ENCODE peak calls at places on chromosomes 7 and 10, in eight cellular contexts. J is SJCRH30, U is tibial artery, A is hepatocyte, G is transverse colon, F is cardiac muscle cell, S is A549, R is stomach. O is an unnamed sample.
A peak's percentile ranks its signal among the peaks of the same experiment; 100 is the strongest.

GRCh38 chr10:109429956-109430760 is 493.2 kb downstream of the XPNPEP1 start:
- DNase-seq in J (no peak), U (no peak), A (no peak), G (no peak), F (peak; percentile 1), S (no peak), R (no peak), O (no peak)

GRCh38 chr10:78316451-78316931 is 282.8 kb downstream of the RPS24 start:
- DNase-seq in J (no peak), U (no peak), A (peak; percentile 53), G (no peak), F (peak; percentile 32), S (no peak), R (no peak), O (no peak)

GRCh38 chr7:4638781-4639575 is 43.1 kb upstream of the FOXK1 start:
- DNase-seq in J (no peak), U (no peak), A (no peak), G (no peak), F (no peak), S (no peak), R (no peak), O (peak; percentile 32)

GRCh38 chr10:70442332-70442988 is 979 bp upstream of the NODAL start:
- DNase-seq in J (no peak), U (no peak), A (peak; percentile 64), G (peak; percentile 46), F (no peak), S (no peak), R (no peak), O (peak; percentile 90)

GRCh38 chr10:122565766-122566206 is 5.2 kb downstream of the DMBT1 start:
- DNase-seq in J (peak; percentile 85), U (peak; percentile 84), A (peak; percentile 89), G (peak; percentile 83), F (peak; percentile 91), S (peak; percentile 61), R (peak; percentile 78), O (peak; percentile 62)

GRCh38 chr7:103936558-103936957 is 52.9 kb downstream of the RELN start:
- DNase-seq in J (no peak), U (no peak), A (no peak), G (no peak), F (peak; percentile 59), S (no peak), R (no peak), O (no peak)

GRCh38 chr10:126504051-126504760 is 115.9 kb upstream of the ADAM12 start:
- DNase-seq in J (peak; percentile 73), U (no peak), A (peak; percentile 67), G (peak; percentile 12), F (peak; percentile 79), S (peak; percentile 66), R (no peak), O (peak; percentile 45)

GRCh38 chr10:128694532-128694931 is 568.3 kb upstream of the MKI67 start:
- DNase-seq in J (no peak), U (no peak), A (no peak), G (no peak), F (no peak), S (no peak), R (no peak), O (no peak)

GRCh38 chr7:132934017-132934416 is 147.9 kb downstream of the CHCHD3 start:
- DNase-seq in J (no peak), U (no peak), A (no peak), G (no peak), F (no peak), S (no peak), R (no peak), O (no peak)

GRCh38 chr7:3043544-3044395 is at the start of gene CARD11:
- DNase-seq in J (no peak), U (no peak), A (peak; percentile 53), G (peak; percentile 24), F (peak; percentile 20), S (no peak), R (no peak), O (no peak)

GRCh38 chr7:17009007-17009719 is 127.4 kb upstream of the AGR3 start:
- DNase-seq in J (peak; percentile 41), U (no peak), A (peak; percentile 16), G (no peak), F (peak; percentile 68), S (no peak), R (no peak), O (no peak)

GRCh38 chr7:116626886-116627285 is 45.1 kb upstream of the MET start:
- DNase-seq in J (no peak), U (no peak), A (no peak), G (peak; percentile 25), F (no peak), S (no peak), R (no peak), O (no peak)

GRCh38 chr7:105996860-105997737 is 34.0 kb downstream of the CDHR3 start:
- DNase-seq in J (no peak), U (no peak), A (peak; percentile 51), G (no peak), F (no peak), S (no peak), R (peak; percentile 41), O (peak; percentile 50)

GRCh38 chr7:96723622-96724021 is 14.0 kb upstream of the SEM1 start:
- DNase-seq in J (no peak), U (no peak), A (no peak), G (no peak), F (no peak), S (no peak), R (no peak), O (no peak)

GRCh38 chr10:66457629-66458028 is 468.2 kb upstream of the LRRTM3 start:
- DNase-seq in J (no peak), U (no peak), A (no peak), G (no peak), F (no peak), S (no peak), R (no peak), O (no peak)

GRCh38 chr7:120402368-120402767 is 129.4 kb downstream of the KCND2 start:
- DNase-seq in J (no peak), U (no peak), A (no peak), G (no peak), F (peak; percentile 34), S (no peak), R (no peak), O (no peak)

GRCh38 chr10:35307297-35307696 is 29.0 kb upstream of the CCNY start:
- DNase-seq in J (no peak), U (no peak), A (peak; percentile 12), G (no peak), F (peak; percentile 15), S (no peak), R (no peak), O (no peak)

GRCh38 chr7:149071641-149072437 is 18.7 kb downstream of the ZNF786 start:
- DNase-seq in J (no peak), U (no peak), A (peak; percentile 13), G (no peak), F (no peak), S (peak; percentile 31), R (no peak), O (peak; percentile 29)

GRCh38 chr7:97733276-97734206 is 1.7 kb downstream of the TAC1 start:
- DNase-seq in J (no peak), U (no peak), A (peak; percentile 19), G (no peak), F (no peak), S (no peak), R (no peak), O (peak; percentile 3)
- H3K4me3 ChIP-seq in J (no peak overlapping the region), U (no peak overlapping the region), A (peak overlapping the region; percentile 34), G (peak overlapping the region; percentile 20), F (peak overlapping the region; percentile 20), S (peak overlapping the region; percentile 24), R (no peak overlapping the region), O (no peak overlapping the region)

GRCh38 chr7:36937754-36938551 is 213.7 kb upstream of the AOAH start:
- DNase-seq in J (no peak), U (no peak), A (no peak), G (no peak), F (peak; percentile 10), S (no peak), R (no peak), O (no peak)
- H3K9me3 ChIP-seq in J (peaks cover 44% of the 10 kb centered on the region), U (peaks cover 34% of the 10 kb centered on the region), A (peaks cover 11% of the 10 kb centered on the region), G (peaks cover 50% of the 10 kb centered on the region), F (no peaks in the 10 kb centered on the region), S (peaks cover 47% of the 10 kb centered on the region), R (peaks cover 52% of the 10 kb centered on the region), O (peaks cover 32% of the 10 kb centered on the region)

GRCh38 chr7:140661124-140661523 is 11.6 kb upstream of the ADCK2 start:
- DNase-seq in J (no peak), U (no peak), A (no peak), G (peak; percentile 9), F (no peak), S (no peak), R (no peak), O (no peak)
- H3K4me3 ChIP-seq in J (no peak overlapping the region), U (no peak overlapping the region), A (no peak overlapping the region), G (no peak overlapping the region), F (no peak overlapping the region), S (no peak overlapping the region), R (no peak overlapping the region), O (no peak overlapping the region)

DNA sequence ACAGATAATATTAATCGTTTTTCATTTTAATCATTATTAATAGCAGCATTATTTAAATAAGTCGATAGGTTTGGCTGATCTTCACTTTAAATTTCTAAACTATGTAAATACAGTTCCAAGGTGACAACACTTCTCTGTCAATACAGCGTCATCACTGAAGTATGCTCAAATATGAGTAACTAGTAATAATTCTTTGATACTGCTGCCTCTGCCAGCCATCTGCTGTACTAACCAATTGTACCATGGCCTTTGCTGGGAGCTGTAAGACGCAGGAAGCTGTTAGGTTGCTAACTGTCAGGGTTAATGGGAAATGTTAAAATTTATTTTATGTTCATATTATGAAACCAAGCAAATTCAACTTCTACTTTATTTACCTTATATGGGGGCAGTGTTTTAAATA is 1650.5 kb upstream of the LRRTM3 start:
- DNase-seq in J (no peak), U (no peak), A (no peak), G (no peak), F (no peak), S (peak; percentile 29), R (no peak), O (no peak)
- H3K9me3 ChIP-seq in J (no peaks in the 10 kb centered on the region), U (peaks cover 7% of the 10 kb centered on the region), A (no peaks in the 10 kb centered on the region), G (peaks cover 3% of the 10 kb centered on the region), F (no peaks in the 10 kb centered on the region), S (peaks cover 2% of the 10 kb centered on the region), R (peaks cover 9% of the 10 kb centered on the region), O (peaks cover 24% of the 10 kb centered on the region)

GRCh38 chr10:5971886-5972285 is 5.5 kb downstream of the IL15RA start:
- DNase-seq in J (no peak), U (no peak), A (no peak), G (no peak), F (peak; percentile 67), S (no peak), R (no peak), O (no peak)
- H3K4me3 ChIP-seq in J (no peak overlapping the region), U (no peak overlapping the region), A (no peak overlapping the region), G (no peak overlapping the region), F (no peak overlapping the region), S (no peak overlapping the region), R (no peak overlapping the region), O (no peak overlapping the region)